ENCODE peak calls at places on chromosomes 5 and 9, in four cellular contexts. W is WTC11, D is breast epithelium, B is transverse colon. Y is an unnamed sample.

GRCh38 chr5:59755476-59755875 is 138.1 kb downstream of the PDE4D start:
- DNase-seq in W (no peak), D (no peak), B (no peak), Y (peak)

GRCh38 chr5:141513021-141513626 is 24.2 kb downstream of the PCDHGC5 start:
- DNase-seq in W (peak), D (no peak), B (no peak), Y (no peak)

GRCh38 chr9:91036826-91037510 is 235.3 kb downstream of the SYK start:
- DNase-seq in W (peak), D (peak), B (peak), Y (peak)

GRCh38 chr5:43772601-43773031 is 169.6 kb downstream of the NNT start:
- DNase-seq in W (no peak), D (no peak), B (no peak), Y (peak)

GRCh38 chr5:146731909-146732659 is 146.5 kb downstream of the PPP2R2B start:
- DNase-seq in W (no peak), D (no peak), B (no peak), Y (no peak)

GRCh38 chr5:150106669-150107068 is 20.3 kb upstream of the CSF1R start:
- DNase-seq in W (no peak), D (no peak), B (no peak), Y (no peak)

GRCh38 chr5:151678146-151678545 is 8.6 kb downstream of the SPARC start:
- DNase-seq in W (no peak), D (no peak), B (no peak), Y (no peak)

GRCh38 chr5:126998201-126998631 is 32.1 kb downstream of the MARCHF3 start:
- DNase-seq in W (no peak), D (no peak), B (no peak), Y (no peak)

GRCh38 chr5:177500685-177501522 is 3.5 kb upstream of the PDLIM7 start:
- DNase-seq in W (peak), D (peak), B (peak), Y (peak)

GRCh38 chr9:107546859-107547258 is 57.3 kb upstream of the KLF4 start:
- DNase-seq in W (no peak), D (no peak), B (no peak), Y (no peak)

GRCh38 chr9:6051511-6051950 is 36.1 kb upstream of the RANBP6 start:
- DNase-seq in W (no peak), D (no peak), B (no peak), Y (no peak)

GRCh38 chr9:74663456-74663855 is 166.3 kb downstream of the RORB start:
- DNase-seq in W (no peak), D (no peak), B (no peak), Y (no peak)

GRCh38 chr9:105064248-105065118 is 136.5 kb upstream of the ABCA1 start:
- DNase-seq in W (peak), D (peak), B (peak), Y (peak)

GRCh38 chr5:168683247-168683926 is 104.2 kb upstream of the PANK3 start:
- DNase-seq in W (no peak), D (no peak), B (no peak), Y (no peak)

GRCh38 chr5:150206076-150206779 is 16.4 kb downstream of the SLC6A7 start:
- DNase-seq in W (no peak), D (no peak), B (no peak), Y (no peak)

GRCh38 chr5:33738967-33739366 is 152.8 kb downstream of the ADAMTS12 start:
- DNase-seq in W (no peak), D (no peak), B (no peak), Y (peak)

GRCh38 chr5:58116346-58116745 is 343.5 kb downstream of the PLK2 start:
- DNase-seq in W (no peak), D (no peak), B (no peak), Y (no peak)

GRCh38 chr5:148829734-148830133 is 3.3 kb downstream of the ADRB2 start:
- DNase-seq in W (no peak), D (no peak), B (no peak), Y (no peak)

GRCh38 chr5:148829248-148829594 is 2.8 kb downstream of the ADRB2 start:
- DNase-seq in W (no peak), D (no peak), B (no peak), Y (no peak)

GRCh38 chr5:148827723-148828122 is 1.3 kb downstream of the ADRB2 start:
- DNase-seq in W (no peak), D (no peak), B (no peak), Y (no peak)

GRCh38 chr5:148830220-148830619 is 3.8 kb downstream of the ADRB2 start:
- DNase-seq in W (no peak), D (no peak), B (no peak), Y (no peak)

GRCh38 chr5:148828461-148829247 is 2.2 kb downstream of the ADRB2 start:
- DNase-seq in W (no peak), D (no peak), B (no peak), Y (no peak)
- TF ChIP-seq CTCF in W (no peak), D (no peak), B (no peak), Y (peak)

GRCh38 chr5:10689391-10690081 is 71.5 kb downstream of the DAP start:
- DNase-seq in W (peak), D (no peak), B (no peak), Y (no peak)
- TF ChIP-seq CTCF in W (peak), D (no peak), B (no peak), Y (peak)

GRCh38 chr5:82244151-82244550 is 34.0 kb downstream of the RPS23 start:
- DNase-seq in W (no peak), D (no peak), B (no peak), Y (no peak)

GRCh38 chr5:82246960-82247574 is 31.1 kb downstream of the RPS23 start:
- DNase-seq in W (no peak), D (no peak), B (no peak), Y (no peak)

DNA sequence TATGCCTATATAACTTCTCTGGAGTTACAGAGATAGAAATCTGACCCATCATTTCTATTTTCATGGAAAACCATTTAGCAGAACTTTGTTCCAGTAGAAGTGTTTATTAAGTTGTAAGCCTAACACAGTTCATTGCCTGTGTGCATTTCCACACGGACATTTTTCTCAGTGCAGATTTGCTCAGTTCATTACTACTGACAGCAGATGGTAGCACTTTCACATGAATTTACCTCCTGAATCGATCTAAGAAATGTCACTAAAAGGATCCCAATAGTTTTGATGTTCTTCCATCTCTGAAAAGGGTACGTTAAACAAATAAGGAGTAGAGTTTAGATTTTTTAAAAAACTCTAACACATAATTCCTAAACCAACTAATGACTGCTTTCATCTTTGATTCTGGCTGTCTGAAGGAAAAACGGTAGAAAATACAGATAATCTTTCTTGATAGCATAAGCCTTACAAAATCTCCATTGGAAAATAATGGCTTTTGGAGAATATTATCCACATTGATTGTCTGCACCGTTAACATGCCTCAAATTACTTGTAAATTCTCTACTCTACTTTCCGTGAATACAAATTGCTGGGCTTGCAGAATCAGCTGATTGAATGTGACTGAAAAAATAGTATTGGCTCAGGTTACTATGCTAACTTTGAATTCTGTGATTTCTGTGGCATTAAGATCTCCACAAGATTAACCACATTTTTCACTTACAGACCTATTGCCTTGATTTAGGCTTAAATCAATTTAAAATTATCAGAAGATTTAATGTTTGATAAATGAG is 33.1 kb downstream of the RPS23 start:
- DNase-seq in W (no peak), D (no peak), B (no peak), Y (no peak)
- TF ChIP-seq CTCF in W (no peak), D (no peak), B (no peak), Y (no peak)

DNA sequence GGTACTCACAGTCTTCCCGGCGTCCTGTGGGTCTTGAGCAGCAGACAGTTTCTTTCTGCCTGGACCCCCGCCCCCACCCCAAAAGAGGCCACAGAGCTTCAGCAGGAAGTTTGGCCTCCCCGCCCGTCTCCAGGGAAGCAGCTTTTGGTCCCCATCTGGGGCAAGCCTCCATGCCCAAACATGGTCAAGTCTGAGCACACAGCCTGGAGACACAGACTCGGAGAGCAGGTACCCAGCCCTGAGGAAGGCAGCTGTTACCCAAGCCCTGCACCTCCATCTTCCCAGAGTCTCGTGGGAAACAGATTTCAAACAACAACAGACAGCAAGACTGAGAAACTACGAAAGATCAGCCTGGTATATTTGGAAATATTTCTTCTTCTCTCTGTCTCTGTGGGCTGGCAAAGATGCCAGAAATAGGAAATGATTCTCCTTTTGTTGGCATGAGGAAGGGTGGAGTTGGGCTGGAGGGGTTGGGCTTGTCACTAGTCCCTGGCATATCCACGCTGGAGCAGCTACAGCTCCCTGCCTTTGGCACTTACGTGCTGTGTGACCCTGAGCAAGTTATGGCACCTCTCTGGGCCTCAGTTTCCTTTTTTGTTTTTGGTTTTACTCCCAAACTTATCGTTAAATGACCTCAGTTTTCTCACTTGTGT is at the start of gene KCNMB1:
- DNase-seq in W (no peak), D (no peak), B (no peak), Y (no peak)
- TF ChIP-seq CTCF in W (no peak), D (no peak), B (no peak), Y (no peak)